ENCODE peak calls at places on chromosomes 6 and 20, in eight cellular contexts. One of them, this sample, is unnamed. For H3K9me3 and H3K4me1, the result is how much of the 10 kb centered on the place peaks cover.

GRCh38 chr6:41273699-41274098 is 12.8 kb downstream of the TREM1 start:
- DNase-seq in mesenchymal stem cell: no peak
- DNase-seq in CD4-positive, alpha-beta memory T cell: no peak
- DNase-seq in iPS DF 6.9: no peak
- DNase-seq in neural progenitor cell: no peak
- DNase-seq in Panc1: no peak
- DNase-seq in keratinocyte: no peak
- DNase-seq in IMR-90: no peak
- DNase-seq in this sample: no peak

GRCh38 chr6:145067430-145067829 is 667.9 kb downstream of the EPM2A start:
- DNase-seq in iPS DF 6.9: no peak
- DNase-seq in IMR-90: peak
- DNase-seq in neural progenitor cell: no peak
- DNase-seq in CD4-positive, alpha-beta memory T cell: no peak
- DNase-seq in keratinocyte: no peak
- DNase-seq in mesenchymal stem cell: no peak
- DNase-seq in Panc1: no peak
- DNase-seq in this sample: peak

GRCh38 chr20:22423190-22423832 is 161.1 kb downstream of the FOXA2 start:
- DNase-seq in Panc1: no peak
- DNase-seq in iPS DF 6.9: no peak
- DNase-seq in neural progenitor cell: no peak
- DNase-seq in mesenchymal stem cell: no peak
- DNase-seq in IMR-90: no peak
- DNase-seq in keratinocyte: no peak
- DNase-seq in CD4-positive, alpha-beta memory T cell: no peak
- DNase-seq in this sample: no peak

GRCh38 chr6:34969662-34970265 is 80.7 kb downstream of the ANKS1A start:
- DNase-seq in keratinocyte: peak
- DNase-seq in IMR-90: peak
- DNase-seq in mesenchymal stem cell: peak
- DNase-seq in iPS DF 6.9: no peak
- DNase-seq in Panc1: no peak
- DNase-seq in CD4-positive, alpha-beta memory T cell: no peak
- DNase-seq in neural progenitor cell: no peak
- DNase-seq in this sample: peak

GRCh38 chr20:49697071-49697470 is 16.6 kb downstream of the B4GALT5 start:
- DNase-seq in Panc1: no peak
- DNase-seq in mesenchymal stem cell: no peak
- DNase-seq in IMR-90: no peak
- DNase-seq in CD4-positive, alpha-beta memory T cell: no peak
- DNase-seq in neural progenitor cell: no peak
- DNase-seq in iPS DF 6.9: no peak
- DNase-seq in keratinocyte: no peak
- DNase-seq in this sample: no peak

GRCh38 chr6:135665935-135666334 is 168.4 kb upstream of the AHI1 start:
- DNase-seq in keratinocyte: no peak
- DNase-seq in CD4-positive, alpha-beta memory T cell: no peak
- DNase-seq in neural progenitor cell: no peak
- DNase-seq in mesenchymal stem cell: no peak
- DNase-seq in Panc1: no peak
- DNase-seq in iPS DF 6.9: no peak
- DNase-seq in IMR-90: no peak
- DNase-seq in this sample: peak

GRCh38 chr20:14234666-14235295 is 102.6 kb downstream of the FLRT3 start:
- DNase-seq in CD4-positive, alpha-beta memory T cell: no peak
- DNase-seq in IMR-90: peak
- DNase-seq in Panc1: no peak
- DNase-seq in neural progenitor cell: no peak
- DNase-seq in mesenchymal stem cell: peak
- DNase-seq in keratinocyte: peak
- DNase-seq in iPS DF 6.9: no peak
- DNase-seq in this sample: peak

GRCh38 chr20:38840053-38840893 is 34.8 kb downstream of the PPP1R16B start:
- DNase-seq in neural progenitor cell: no peak
- DNase-seq in CD4-positive, alpha-beta memory T cell: peak
- DNase-seq in keratinocyte: no peak
- DNase-seq in Panc1: no peak
- DNase-seq in iPS DF 6.9: no peak
- DNase-seq in IMR-90: no peak
- DNase-seq in mesenchymal stem cell: no peak
- DNase-seq in this sample: no peak

GRCh38 chr20:38581013-38581412 is at the start of gene ADIG:
- DNase-seq in Panc1: no peak
- DNase-seq in IMR-90: no peak
- DNase-seq in neural progenitor cell: peak
- DNase-seq in keratinocyte: no peak
- DNase-seq in iPS DF 6.9: no peak
- DNase-seq in CD4-positive, alpha-beta memory T cell: no peak
- DNase-seq in mesenchymal stem cell: no peak
- DNase-seq in this sample: peak

GRCh38 chr20:14711681-14712080 is 374.3 kb upstream of the FLRT3 start:
- DNase-seq in mesenchymal stem cell: peak
- DNase-seq in Panc1: no peak
- DNase-seq in keratinocyte: no peak
- DNase-seq in IMR-90: no peak
- DNase-seq in neural progenitor cell: peak
- DNase-seq in iPS DF 6.9: no peak
- DNase-seq in CD4-positive, alpha-beta memory T cell: no peak
- DNase-seq in this sample: no peak

GRCh38 chr6:168078943-168079405 is at the start of gene FRMD1:
- DNase-seq in keratinocyte: no peak
- DNase-seq in neural progenitor cell: no peak
- DNase-seq in CD4-positive, alpha-beta memory T cell: no peak
- DNase-seq in iPS DF 6.9: no peak
- DNase-seq in Panc1: no peak
- DNase-seq in IMR-90: no peak
- DNase-seq in mesenchymal stem cell: no peak
- DNase-seq in this sample: no peak

GRCh38 chr6:140684776-140685550 is 1310.5 kb upstream of the CITED2 start:
- DNase-seq in mesenchymal stem cell: no peak
- DNase-seq in IMR-90: no peak
- DNase-seq in keratinocyte: no peak
- DNase-seq in CD4-positive, alpha-beta memory T cell: no peak
- DNase-seq in neural progenitor cell: no peak
- DNase-seq in iPS DF 6.9: no peak
- DNase-seq in Panc1: no peak
- DNase-seq in this sample: no peak

GRCh38 chr6:144845181-144845580 is 560.0 kb downstream of the UTRN start:
- DNase-seq in Panc1: no peak
- DNase-seq in keratinocyte: no peak
- DNase-seq in IMR-90: peak
- DNase-seq in mesenchymal stem cell: no peak
- DNase-seq in iPS DF 6.9: no peak
- DNase-seq in CD4-positive, alpha-beta memory T cell: no peak
- DNase-seq in neural progenitor cell: no peak
- DNase-seq in this sample: no peak

GRCh38 chr6:11096109-11096508 is 2.5 kb downstream of the SMIM13 start:
- DNase-seq in CD4-positive, alpha-beta memory T cell: peak
- DNase-seq in neural progenitor cell: peak
- DNase-seq in IMR-90: peak
- DNase-seq in iPS DF 6.9: no peak
- DNase-seq in mesenchymal stem cell: peak
- DNase-seq in keratinocyte: peak
- DNase-seq in Panc1: no peak
- DNase-seq in this sample: peak

GRCh38 chr6:56026461-56027180 is 151.2 kb upstream of the BMP5 start:
- DNase-seq in IMR-90: no peak
- DNase-seq in Panc1: no peak
- DNase-seq in iPS DF 6.9: no peak
- DNase-seq in CD4-positive, alpha-beta memory T cell: no peak
- DNase-seq in neural progenitor cell: no peak
- DNase-seq in mesenchymal stem cell: no peak
- DNase-seq in keratinocyte: no peak
- DNase-seq in this sample: peak

DNA sequence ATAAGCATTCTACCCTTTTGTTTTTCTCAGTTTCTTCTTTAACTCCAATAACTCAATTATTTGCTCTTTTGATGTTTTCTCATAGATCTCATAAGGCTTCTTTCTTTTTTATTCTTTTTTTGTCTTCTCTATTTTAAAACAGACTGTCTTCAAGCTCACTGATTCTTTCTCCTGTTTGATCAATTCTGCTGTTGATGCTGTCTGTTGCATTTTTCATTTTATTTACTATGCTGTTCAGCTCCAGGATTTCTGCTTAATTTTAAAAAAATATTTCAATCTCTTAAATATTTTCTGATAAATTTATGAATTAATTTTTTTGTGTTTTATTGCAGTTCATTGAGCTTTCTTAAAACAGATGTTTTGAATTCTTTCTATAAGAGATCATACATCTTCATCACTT is 48.1 kb upstream of the SNAP91 start:
- DNase-seq in IMR-90: no peak
- DNase-seq in Panc1: no peak
- DNase-seq in iPS DF 6.9: no peak
- DNase-seq in neural progenitor cell: no peak
- DNase-seq in keratinocyte: no peak
- DNase-seq in mesenchymal stem cell: no peak
- DNase-seq in CD4-positive, alpha-beta memory T cell: no peak
- DNase-seq in this sample: no peak
- H3K9me3 ChIP-seq in IMR-90: under half
- H3K9me3 ChIP-seq in Panc1: under half
- H3K9me3 ChIP-seq in iPS DF 6.9: under half
- H3K9me3 ChIP-seq in neural progenitor cell: under half
- H3K9me3 ChIP-seq in keratinocyte: under half
- H3K9me3 ChIP-seq in mesenchymal stem cell: under half
- H3K9me3 ChIP-seq in CD4-positive, alpha-beta memory T cell: under half
- H3K9me3 ChIP-seq in this sample: under half

GRCh38 chr20:53413188-53413631 is 180.4 kb downstream of the ZNF217 start:
- DNase-seq in IMR-90: no peak
- DNase-seq in neural progenitor cell: peak
- DNase-seq in mesenchymal stem cell: no peak
- DNase-seq in iPS DF 6.9: peak
- DNase-seq in keratinocyte: no peak
- DNase-seq in Panc1: peak
- DNase-seq in CD4-positive, alpha-beta memory T cell: peak
- DNase-seq in this sample: peak

GRCh38 chr20:53412600-53413187 is 180.9 kb downstream of the ZNF217 start:
- DNase-seq in Panc1: no peak
- DNase-seq in neural progenitor cell: peak
- DNase-seq in CD4-positive, alpha-beta memory T cell: no peak
- DNase-seq in keratinocyte: no peak
- DNase-seq in iPS DF 6.9: peak
- DNase-seq in mesenchymal stem cell: no peak
- DNase-seq in IMR-90: no peak
- DNase-seq in this sample: no peak

GRCh38 chr20:53408728-53409157 is 184.9 kb downstream of the ZNF217 start:
- DNase-seq in Panc1: no peak
- DNase-seq in iPS DF 6.9: no peak
- DNase-seq in keratinocyte: no peak
- DNase-seq in mesenchymal stem cell: no peak
- DNase-seq in CD4-positive, alpha-beta memory T cell: no peak
- DNase-seq in neural progenitor cell: no peak
- DNase-seq in IMR-90: peak
- DNase-seq in this sample: no peak

GRCh38 chr20:53409177-53409576 is 184.5 kb downstream of the ZNF217 start:
- DNase-seq in keratinocyte: no peak
- DNase-seq in CD4-positive, alpha-beta memory T cell: no peak
- DNase-seq in IMR-90: no peak
- DNase-seq in Panc1: no peak
- DNase-seq in iPS DF 6.9: no peak
- DNase-seq in neural progenitor cell: no peak
- DNase-seq in mesenchymal stem cell: no peak
- DNase-seq in this sample: no peak

GRCh38 chr20:53411129-53411528 is 182.5 kb downstream of the ZNF217 start:
- DNase-seq in iPS DF 6.9: no peak
- DNase-seq in keratinocyte: no peak
- DNase-seq in Panc1: no peak
- DNase-seq in mesenchymal stem cell: no peak
- DNase-seq in neural progenitor cell: no peak
- DNase-seq in IMR-90: no peak
- DNase-seq in CD4-positive, alpha-beta memory T cell: no peak
- DNase-seq in this sample: no peak
- H3K27ac ChIP-seq in iPS DF 6.9: no peak
- H3K27ac ChIP-seq in keratinocyte: no peak
- H3K27ac ChIP-seq in Panc1: no peak
- H3K27ac ChIP-seq in mesenchymal stem cell: no peak
- H3K27ac ChIP-seq in neural progenitor cell: no peak
- H3K27ac ChIP-seq in IMR-90: no peak
- H3K27ac ChIP-seq in CD4-positive, alpha-beta memory T cell: no peak
- H3K27ac ChIP-seq in this sample: no peak

DNA sequence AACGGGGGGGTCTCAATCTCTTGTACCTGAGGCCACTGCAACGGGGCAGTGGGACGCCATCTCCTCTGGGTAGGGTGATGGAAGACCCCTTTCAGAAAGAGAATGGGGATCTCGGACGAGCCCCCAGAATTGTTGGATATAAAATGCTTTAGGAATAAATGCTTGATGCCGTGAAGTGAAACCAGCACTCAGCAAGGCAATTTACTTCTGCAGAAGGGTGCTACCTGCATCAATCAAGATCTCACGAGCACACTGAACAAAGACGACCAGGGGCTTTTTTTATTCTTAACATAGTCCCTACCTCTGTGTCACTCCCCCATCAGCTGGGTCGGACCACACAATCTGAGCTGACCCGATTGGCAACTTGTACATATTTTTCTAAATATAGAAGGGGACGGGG is 203.6 kb upstream of the TBX18 start:
- DNase-seq in neural progenitor cell: no peak
- DNase-seq in mesenchymal stem cell: no peak
- DNase-seq in Panc1: no peak
- DNase-seq in CD4-positive, alpha-beta memory T cell: no peak
- DNase-seq in iPS DF 6.9: no peak
- DNase-seq in IMR-90: no peak
- DNase-seq in keratinocyte: no peak
- DNase-seq in this sample: no peak
- H3K4me1 ChIP-seq in neural progenitor cell: under half
- H3K4me1 ChIP-seq in mesenchymal stem cell: under half
- H3K4me1 ChIP-seq in Panc1: under half
- H3K4me1 ChIP-seq in CD4-positive, alpha-beta memory T cell: under half
- H3K4me1 ChIP-seq in iPS DF 6.9: under half
- H3K4me1 ChIP-seq in IMR-90: under half
- H3K4me1 ChIP-seq in keratinocyte: under half
- H3K4me1 ChIP-seq in this sample: under half

GRCh38 chr6:27359231-27359630 is 29.3 kb upstream of the ZNF391 start:
- DNase-seq in IMR-90: no peak
- DNase-seq in iPS DF 6.9: no peak
- DNase-seq in neural progenitor cell: no peak
- DNase-seq in CD4-positive, alpha-beta memory T cell: no peak
- DNase-seq in mesenchymal stem cell: no peak
- DNase-seq in keratinocyte: no peak
- DNase-seq in Panc1: no peak
- DNase-seq in this sample: no peak

GRCh38 chr6:27352850-27353249 is 35.7 kb upstream of the ZNF391 start:
- DNase-seq in CD4-positive, alpha-beta memory T cell: no peak
- DNase-seq in mesenchymal stem cell: no peak
- DNase-seq in keratinocyte: no peak
- DNase-seq in IMR-90: no peak
- DNase-seq in iPS DF 6.9: no peak
- DNase-seq in neural progenitor cell: no peak
- DNase-seq in Panc1: no peak
- DNase-seq in this sample: no peak

DNA sequence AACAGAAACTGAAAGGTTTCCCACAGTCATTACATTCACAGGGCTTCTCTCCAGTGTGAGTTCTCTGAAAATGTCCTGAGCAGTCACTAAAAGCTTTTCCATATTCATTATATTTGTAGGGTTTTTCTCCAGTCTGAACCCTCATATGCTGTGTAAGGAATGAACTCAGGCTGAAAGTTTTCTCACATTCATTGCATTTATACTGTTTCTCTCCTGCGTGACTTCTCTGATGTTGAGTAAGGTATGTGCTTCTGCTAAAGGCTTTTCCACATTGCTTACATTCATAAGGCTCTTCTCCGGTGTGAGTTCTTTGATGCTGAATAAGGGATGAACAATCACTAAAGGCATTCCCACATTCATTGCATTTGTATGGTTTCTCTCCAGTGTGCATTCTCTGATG is 29.8 kb upstream of the ZNF391 start:
- DNase-seq in CD4-positive, alpha-beta memory T cell: no peak
- DNase-seq in keratinocyte: no peak
- DNase-seq in Panc1: no peak
- DNase-seq in IMR-90: no peak
- DNase-seq in mesenchymal stem cell: no peak
- DNase-seq in neural progenitor cell: no peak
- DNase-seq in iPS DF 6.9: no peak
- DNase-seq in this sample: no peak
- H3K9me3 ChIP-seq in CD4-positive, alpha-beta memory T cell: under half
- H3K9me3 ChIP-seq in keratinocyte: under half
- H3K9me3 ChIP-seq in Panc1: half or more
- H3K9me3 ChIP-seq in IMR-90: under half
- H3K9me3 ChIP-seq in mesenchymal stem cell: half or more
- H3K9me3 ChIP-seq in neural progenitor cell: under half
- H3K9me3 ChIP-seq in iPS DF 6.9: under half
- H3K9me3 ChIP-seq in this sample: half or more

This sample was measured in PC-3.